ENCODE peak calls at places on chromosomes 11 and 22, in ten cellular contexts. K, X, U, G, C, Y, F, J, O and P are unnamed samples.

GRCh38 chr11:81987829-81988472 is 745.7 kb downstream of the FAM181B start:
- DNase-seq in K (no peak), X (no peak), U (peak; percentile 57), G (no peak), C (no peak), Y (no peak), F (no peak), J (no peak), O (no peak), P (no peak)

GRCh38 chr11:79430280-79430679 is 10.6 kb downstream of the TENM4 start:
- DNase-seq in K (no peak), X (no peak), U (no peak), G (no peak), C (no peak), Y (no peak), F (no peak), J (no peak), O (no peak), P (no peak)

GRCh38 chr22:29994941-29995340 is 85.3 kb upstream of the HORMAD2 start:
- DNase-seq in K (no peak), X (no peak), U (peak; percentile 40), G (no peak), C (no peak), Y (no peak), F (no peak), J (peak; percentile 14), O (no peak), P (no peak)

GRCh38 chr22:30422481-30423295 is 2.9 kb upstream of the MTFP1 start:
- DNase-seq in K (no peak), X (peak; percentile 60), U (peak; percentile 88), G (peak; percentile 78), C (peak; percentile 69), Y (peak; percentile 67), F (peak; percentile 94), J (peak; percentile 78), O (peak; percentile 82), P (no peak)

GRCh38 chr11:76361365-76361764 is 19.6 kb downstream of the THAP12 start:
- DNase-seq in K (no peak), X (no peak), U (no peak), G (no peak), C (no peak), Y (no peak), F (no peak), J (no peak), O (no peak), P (no peak)

GRCh38 chr11:42329930-42330555 is 870.6 kb upstream of the LRRC4C start:
- DNase-seq in K (no peak), X (no peak), U (no peak), G (no peak), C (no peak), Y (no peak), F (peak; percentile 61), J (no peak), O (no peak), P (no peak)

GRCh38 chr11:133579165-133580031 is 47.1 kb upstream of the OPCML start:
- DNase-seq in K (no peak), X (no peak), U (no peak), G (no peak), C (no peak), Y (no peak), F (no peak), J (no peak), O (no peak), P (no peak)

GRCh38 chr11:16745950-16746349 is 7.5 kb downstream of the C11orf58 start:
- DNase-seq in K (no peak), X (no peak), U (no peak), G (no peak), C (no peak), Y (no peak), F (no peak), J (no peak), O (no peak), P (no peak)

GRCh38 chr11:13620063-13620462 is 48.4 kb upstream of the FAR1 start:
- DNase-seq in K (no peak), X (no peak), U (no peak), G (no peak), C (no peak), Y (no peak), F (no peak), J (no peak), O (no peak), P (no peak)

GRCh38 chr11:68825603-68826002 is 16.1 kb downstream of the CPT1A start:
- DNase-seq in K (no peak), X (no peak), U (peak; percentile 66), G (peak; percentile 90), C (no peak), Y (peak; percentile 79), F (no peak), J (peak; percentile 77), O (peak; percentile 74), P (no peak)

DNA sequence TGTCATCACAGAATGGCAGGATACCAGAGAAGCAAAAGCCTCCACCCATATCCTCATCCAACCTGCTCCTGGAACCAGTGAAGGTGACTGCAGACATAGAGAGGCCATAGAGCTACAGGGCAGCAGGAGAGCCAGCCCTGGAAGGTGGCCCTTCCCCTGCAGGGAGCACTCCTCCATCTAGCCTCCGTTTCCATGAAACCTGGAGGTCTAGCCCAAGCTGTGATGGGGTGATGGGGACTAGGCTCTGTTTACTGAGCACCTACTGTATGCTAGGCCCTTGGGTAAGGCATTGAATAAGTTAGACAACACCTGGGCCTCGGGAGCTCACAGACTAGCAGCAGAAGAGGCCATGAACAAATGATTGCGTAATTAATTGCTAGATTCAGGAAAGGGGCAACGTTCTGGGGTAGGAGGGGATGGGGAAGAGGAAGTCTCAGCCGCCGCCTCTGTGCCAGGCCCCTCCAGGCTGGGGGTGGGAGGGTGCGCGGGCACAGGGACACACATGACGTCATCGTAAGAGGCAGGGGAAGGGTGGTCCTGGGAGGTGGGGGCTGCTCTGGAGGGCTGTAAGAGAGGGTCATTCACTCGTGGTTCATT is 784 bp upstream of the SYNGR1 start:
- DNase-seq in K (no peak), X (no peak), U (peak; percentile 37), G (peak; percentile 21), C (no peak), Y (peak; percentile 26), F (no peak), J (no peak), O (no peak), P (no peak)
- TF ChIP-seq CTCF in K (no peak), X (no peak), U (no peak), G (no peak), C (no peak), Y (no peak), F (no peak), J (no peak), O (no peak), P (no peak)

DNA sequence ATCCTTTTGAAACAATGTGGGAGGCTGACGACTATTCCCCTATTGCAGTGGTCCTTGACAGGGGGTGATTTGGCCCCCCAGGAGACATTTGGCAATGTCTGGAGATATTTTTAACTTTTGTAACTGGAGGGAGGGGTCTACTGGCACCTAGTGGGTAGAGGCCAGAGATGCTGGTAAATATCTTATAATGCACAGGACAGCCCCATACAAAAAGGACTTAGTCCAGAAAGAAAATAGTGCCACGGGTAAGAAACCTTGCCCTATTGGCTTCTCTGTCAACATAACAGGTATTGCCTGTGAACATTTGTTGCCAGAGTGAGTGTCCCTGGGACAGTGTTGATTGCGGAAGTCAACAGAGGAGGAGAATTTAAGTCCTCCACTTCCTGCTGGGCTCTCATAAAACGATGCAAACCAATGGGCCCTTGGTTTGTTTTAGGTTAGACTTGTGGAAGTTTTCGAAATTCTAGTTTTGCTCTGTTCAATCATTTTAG is 101.6 kb downstream of the MAML2 start:
- DNase-seq in K (no peak), X (no peak), U (peak; percentile 16), G (peak; percentile 57), C (no peak), Y (no peak), F (no peak), J (peak; percentile 29), O (no peak), P (no peak)
- TF ChIP-seq CTCF in K (peak; percentile 17), X (no peak), U (no peak), G (no peak), C (no peak), Y (peak; percentile 17), F (peak; percentile 32), J (no peak), O (no peak), P (no peak)

GRCh38 chr11:59206635-59207034 is 6.1 kb downstream of the MPEG1 start:
- DNase-seq in K (no peak), X (no peak), U (peak; percentile 60), G (peak; percentile 59), C (no peak), Y (peak; percentile 19), F (peak; percentile 37), J (peak; percentile 50), O (peak; percentile 55), P (no peak)
- TF ChIP-seq CTCF in K (peak; percentile 62), X (peak; percentile 22), U (peak; percentile 42), G (peak; percentile 37), C (peak; percentile 61), Y (peak; percentile 53), F (peak; percentile 81), J (peak; percentile 46), O (peak; percentile 42), P (peak; percentile 41)

GRCh38 chr11:66638177-66639065 is at the start of gene RBM4:
- DNase-seq in K (peak; percentile 94), X (peak; percentile 93), U (peak; percentile 100), G (peak; percentile 98), C (peak; percentile 100), Y (peak; percentile 99), F (peak; percentile 100), J (peak; percentile 97), O (peak; percentile 98), P (peak; percentile 75)

GRCh38 chr11:66641834-66642233 is 3.3 kb downstream of the RBM4 start:
- DNase-seq in K (no peak), X (no peak), U (no peak), G (no peak), C (no peak), Y (no peak), F (no peak), J (no peak), O (no peak), P (no peak)

GRCh38 chr11:66636411-66636810 is 2.1 kb upstream of the RBM4 start:
- DNase-seq in K (no peak), X (no peak), U (no peak), G (no peak), C (no peak), Y (no peak), F (no peak), J (no peak), O (no peak), P (no peak)

GRCh38 chr11:66639066-66639813 is 737 bp downstream of the RBM4 start:
- DNase-seq in K (no peak), X (no peak), U (peak; percentile 35), G (peak; percentile 20), C (no peak), Y (peak; percentile 37), F (peak; percentile 51), J (peak; percentile 11), O (no peak), P (no peak)

DNA sequence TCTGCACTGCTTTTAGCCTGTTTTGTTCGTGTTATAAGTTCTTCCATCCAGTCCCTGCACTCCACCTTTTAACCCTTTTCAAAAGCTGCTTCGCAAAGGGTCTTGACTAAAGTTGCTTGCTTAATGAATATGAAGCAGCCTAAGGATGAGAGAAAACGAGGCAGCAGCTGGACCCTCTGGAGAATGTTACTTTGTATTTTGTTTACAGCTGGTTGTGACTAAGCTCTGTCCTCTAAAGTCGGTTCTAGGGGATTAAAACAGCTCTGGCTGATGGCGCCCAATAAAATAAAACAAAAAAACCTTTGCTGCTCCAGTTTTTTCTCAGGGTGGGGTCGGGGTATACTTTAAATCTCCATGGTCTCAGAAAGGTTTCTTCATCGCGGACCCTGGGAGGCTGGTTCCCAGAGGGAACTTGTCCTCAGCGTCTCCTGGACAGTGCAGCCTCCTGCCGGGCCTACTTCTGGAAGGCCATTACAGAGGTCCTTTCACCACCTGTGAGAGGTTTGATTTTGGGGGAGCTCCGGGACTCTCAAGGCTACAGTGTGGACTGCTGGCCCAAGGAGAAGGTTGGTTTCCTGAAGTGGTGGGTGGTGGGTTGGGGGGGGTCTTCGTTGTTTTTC is 836 bp upstream of the RBM4 start:
- DNase-seq in K (no peak), X (no peak), U (no peak), G (no peak), C (no peak), Y (no peak), F (no peak), J (no peak), O (no peak), P (no peak)
- TF ChIP-seq CTCF in K (no peak), X (no peak), U (no peak), G (no peak), C (no peak), Y (no peak), F (no peak), J (no peak), O (no peak), P (no peak)